ENCODE peak calls at places on chromosomes 16 and 17, in seven cellular contexts. W is aorta, J is right cardiac atrium, R is ascending aorta, T is stomach, O is fibroblast of lung, G is thyroid gland. B is an unnamed sample. For H3K27me3 and H3K9me3, the result is how much of the 10 kb centered on the place peaks cover.

GRCh38 chr17:56830726-56831363 is 2.9 kb downstream of the C17orf67 start:
- DNase-seq in W (no peak), J (no peak), R (no peak), T (no peak), O (no peak), G (no peak), B (no peak)

GRCh38 chr16:4323071-4323844 is 7.4 kb downstream of the GLIS2 start:
- DNase-seq in W (peak), J (peak), R (no peak), T (peak), O (no peak), G (peak), B (no peak)

GRCh38 chr17:42456223-42457106 is 2.2 kb upstream of the ATP6V0A1 start:
- DNase-seq in W (no peak), J (no peak), R (no peak), T (no peak), O (peak), G (peak), B (peak)

GRCh38 chr16:80174416-80174815 is 366.4 kb upstream of the DYNLRB2 start:
- DNase-seq in W (no peak), J (no peak), R (no peak), T (no peak), O (peak), G (no peak), B (no peak)

GRCh38 chr16:28317040-28317880 is 24.9 kb downstream of the SBK1 start:
- DNase-seq in W (peak), J (peak), R (no peak), T (peak), O (peak), G (peak), B (peak)

GRCh38 chr17:57408064-57408811 is 151.9 kb downstream of the MSI2 start:
- DNase-seq in W (no peak), J (no peak), R (no peak), T (no peak), O (peak), G (no peak), B (no peak)

GRCh38 chr17:38789185-38789584 is 10.2 kb downstream of the PIP4K2B start:
- DNase-seq in W (no peak), J (no peak), R (no peak), T (no peak), O (no peak), G (no peak), B (no peak)

GRCh38 chr16:50593410-50594139 is 45.4 kb downstream of the NKD1 start:
- DNase-seq in W (peak), J (no peak), R (no peak), T (no peak), O (no peak), G (no peak), B (no peak)

GRCh38 chr17:76014925-76015261 is 12.2 kb downstream of the EVPL start:
- DNase-seq in W (no peak), J (peak), R (no peak), T (peak), O (no peak), G (no peak), B (no peak)

GRCh38 chr17:76840443-76840767 is 27.8 kb upstream of the MGAT5B start:
- DNase-seq in W (no peak), J (no peak), R (no peak), T (no peak), O (no peak), G (no peak), B (no peak)

GRCh38 chr16:7399296-7399695 is 66.7 kb downstream of the RBFOX1 start:
- DNase-seq in W (no peak), J (no peak), R (no peak), T (no peak), O (no peak), G (no peak), B (no peak)

GRCh38 chr17:82655523-82655922 is 7.3 kb upstream of the WDR45B start:
- DNase-seq in W (peak), J (no peak), R (no peak), T (peak), O (no peak), G (no peak), B (no peak)

GRCh38 chr17:3471599-3471998 is at the start of gene SPATA22:
- DNase-seq in W (no peak), J (no peak), R (no peak), T (no peak), O (no peak), G (no peak), B (no peak)

GRCh38 chr16:4935231-4935855 is 1.6 kb downstream of the PPL start:
- DNase-seq in W (peak), J (peak), R (peak), T (peak), O (no peak), G (peak), B (no peak)

GRCh38 chr17:13735861-13736260 is 134.1 kb upstream of the HS3ST3A1 start:
- DNase-seq in W (no peak), J (no peak), R (no peak), T (no peak), O (no peak), G (no peak), B (no peak)

GRCh38 chr16:4261557-4262172 is 11.2 kb downstream of the TFAP4 start:
- DNase-seq in W (no peak), J (peak), R (no peak), T (no peak), O (peak), G (peak), B (no peak)

GRCh38 chr16:68873635-68874471 is 30.5 kb downstream of the TANGO6 start:
- DNase-seq in W (no peak), J (no peak), R (no peak), T (no peak), O (no peak), G (no peak), B (no peak)

GRCh38 chr16:1749152-1750117 is 21.9 kb downstream of the NME3 start:
- DNase-seq in W (no peak), J (no peak), R (no peak), T (no peak), O (peak), G (no peak), B (no peak)

GRCh38 chr17:55056530-55056929 is 88.0 kb downstream of the STXBP4 start:
- DNase-seq in W (no peak), J (no peak), R (no peak), T (peak), O (peak), G (peak), B (no peak)

GRCh38 chr16:11076259-11077018 is 132.1 kb downstream of the CLEC16A start:
- DNase-seq in W (peak), J (peak), R (no peak), T (no peak), O (no peak), G (no peak), B (no peak)

GRCh38 chr16:23482778-23483177 is 27.5 kb downstream of the GGA2 start:
- DNase-seq in W (peak), J (no peak), R (no peak), T (no peak), O (no peak), G (no peak), B (no peak)

GRCh38 chr17:28473542-28473941 is at the start of gene SLC13A2:
- DNase-seq in W (no peak), J (no peak), R (peak), T (peak), O (no peak), G (no peak), B (no peak)

GRCh38 chr17:29155235-29155965 is 24.8 kb downstream of the MYO18A start:
- DNase-seq in W (peak), J (peak), R (peak), T (peak), O (peak), G (no peak), B (peak)

GRCh38 chr17:55577011-55577586 is 65.8 kb upstream of the SMIM36 start:
- DNase-seq in W (peak), J (peak), R (peak), T (no peak), O (peak), G (peak), B (peak)

GRCh38 chr17:82400206-82400605 is 17.9 kb upstream of the HEXD start:
- DNase-seq in W (no peak), J (peak), R (no peak), T (no peak), O (no peak), G (no peak), B (no peak)

GRCh38 chr17:44906010-44906646 is 6.9 kb upstream of the EFTUD2 start:
- DNase-seq in W (peak), J (peak), R (no peak), T (no peak), O (peak), G (no peak), B (no peak)

GRCh38 chr17:65496801-65497200 is 64.6 kb downstream of the AXIN2 start:
- DNase-seq in W (no peak), J (no peak), R (peak), T (no peak), O (no peak), G (no peak), B (no peak)

GRCh38 chr17:19354123-19354522 is 8.4 kb downstream of the B9D1 start:
- DNase-seq in W (no peak), J (no peak), R (no peak), T (no peak), O (peak), G (no peak), B (no peak)

GRCh38 chr17:12536021-12536420 is 129.7 kb upstream of the MYOCD start:
- DNase-seq in W (no peak), J (no peak), R (no peak), T (peak), O (no peak), G (no peak), B (no peak)

GRCh38 chr16:73697336-73697735 is 599.3 kb upstream of the PSMD7 start:
- DNase-seq in W (no peak), J (no peak), R (no peak), T (no peak), O (no peak), G (no peak), B (no peak)

GRCh38 chr17:55576237-55576998 is 65.2 kb upstream of the SMIM36 start:
- DNase-seq in W (peak), J (peak), R (no peak), T (no peak), O (peak), G (no peak), B (no peak)

GRCh38 chr16:9311303-9311954 is 220.0 kb downstream of the HAPSTR1 start:
- DNase-seq in W (no peak), J (no peak), R (no peak), T (no peak), O (no peak), G (no peak), B (no peak)

GRCh38 chr17:44610871-44611270 is 45.4 kb upstream of the MEIOC start:
- DNase-seq in W (no peak), J (no peak), R (no peak), T (no peak), O (peak), G (no peak), B (no peak)

GRCh38 chr16:78368121-78369102 is 269.0 kb downstream of the WWOX start:
- DNase-seq in W (no peak), J (no peak), R (no peak), T (no peak), O (no peak), G (no peak), B (no peak)

GRCh38 chr17:43578699-43579569 is 32.8 kb upstream of the ETV4 start:
- DNase-seq in W (peak), J (peak), R (no peak), T (no peak), O (peak), G (no peak), B (peak)

GRCh38 chr17:76554131-76554530 is 14.3 kb downstream of the PRCD start:
- DNase-seq in W (no peak), J (peak), R (no peak), T (peak), O (no peak), G (peak), B (no peak)

GRCh38 chr16:58087209-58087913 is 41.8 kb downstream of the CFAP20 start:
- DNase-seq in W (no peak), J (no peak), R (no peak), T (no peak), O (no peak), G (no peak), B (no peak)

GRCh38 chr17:48647964-48648245 is 21.7 kb upstream of the HOXB9 start:
- DNase-seq in W (no peak), J (no peak), R (no peak), T (no peak), O (no peak), G (no peak), B (no peak)
- H3K27me3 ChIP-seq in W (under half), J (under half), R (under half), T (half or more), O (under half), G (under half), B (under half)

GRCh38 chr16:31916056-31916488 is 42.5 kb downstream of the ZNF267 start:
- DNase-seq in W (no peak), J (no peak), R (no peak), T (no peak), O (no peak), G (no peak), B (no peak)

GRCh38 chr16:31920373-31920772 is 46.8 kb downstream of the ZNF267 start:
- DNase-seq in W (no peak), J (no peak), R (no peak), T (no peak), O (no peak), G (no peak), B (no peak)
- H3K9me3 ChIP-seq in W (under half), J (under half), R (half or more), T (half or more), O (under half), G (under half), B (half or more)

DNA sequence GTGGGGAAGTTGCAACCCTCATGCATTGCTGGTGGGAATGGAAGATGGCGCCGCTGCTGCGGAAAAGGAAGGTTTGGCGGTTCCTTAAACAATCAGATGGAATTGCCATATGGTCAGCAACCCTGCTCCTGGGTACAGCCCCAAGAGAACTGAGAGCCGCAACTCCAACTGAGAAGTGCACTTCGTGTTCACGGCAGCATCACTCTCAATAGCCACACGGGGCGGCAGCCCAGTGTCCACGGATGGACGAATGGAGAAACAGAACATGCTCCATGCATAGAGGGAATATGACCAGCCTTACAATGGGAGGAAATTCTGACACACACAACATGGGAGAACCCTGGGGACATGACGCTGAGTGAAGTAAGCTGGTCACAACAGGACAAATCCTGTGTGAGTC is 193.3 kb downstream of the RBFOX3 start:
- DNase-seq in W (no peak), J (no peak), R (no peak), T (no peak), O (no peak), G (no peak), B (no peak)
- H3K27me3 ChIP-seq in W (under half), J (under half), R (under half), T (half or more), O (under half), G (under half), B (under half)

DNA sequence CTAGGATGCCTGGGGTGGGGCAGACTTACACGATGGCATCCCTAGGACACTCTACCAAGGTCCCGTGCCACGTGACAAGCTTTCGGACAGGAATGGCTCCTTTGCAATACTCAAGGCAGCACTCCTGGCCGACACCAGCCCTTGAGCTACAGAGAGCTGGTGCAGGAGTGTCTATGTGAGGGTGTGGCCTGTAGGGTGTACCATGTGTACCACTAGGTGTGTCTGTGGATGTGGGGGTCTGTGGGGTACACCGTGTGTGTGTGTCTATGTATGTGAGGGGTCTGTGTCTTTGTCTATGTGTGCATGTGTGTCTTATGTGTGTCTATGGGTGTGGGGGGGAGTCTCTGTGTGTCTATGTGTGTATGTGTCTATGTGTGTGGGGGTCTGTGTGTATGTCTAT is 1.9 kb upstream of the TLE7 start:
- DNase-seq in W (no peak), J (no peak), R (no peak), T (no peak), O (no peak), G (no peak), B (no peak)
- H3K9me3 ChIP-seq in W (under half), J (under half), R (under half), T (half or more), O (under half), G (under half), B (under half)

DNA sequence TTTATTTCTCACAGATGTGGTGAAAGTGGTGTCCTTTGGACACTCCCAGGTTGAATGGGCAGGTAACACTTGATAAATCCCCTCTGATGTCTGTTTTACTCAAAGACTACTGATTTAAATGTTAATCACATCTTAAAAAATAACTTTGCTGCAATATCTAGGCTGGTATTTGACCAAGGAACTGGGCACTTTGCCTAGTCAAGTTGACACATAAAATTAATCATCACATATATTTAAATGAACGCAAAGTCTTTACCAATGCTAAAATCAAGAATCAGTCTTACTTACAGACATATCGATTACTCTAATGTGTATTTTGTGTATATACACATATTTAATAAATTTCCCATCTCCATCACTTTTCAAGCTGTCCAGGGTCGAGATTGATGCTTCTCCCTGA is 7.0 kb downstream of the MT2A start:
- DNase-seq in W (no peak), J (no peak), R (no peak), T (no peak), O (peak), G (no peak), B (no peak)
- H3K27me3 ChIP-seq in W (under half), J (under half), R (under half), T (under half), O (under half), G (under half), B (under half)

GRCh38 chr16:31785126-31785525 is 88.5 kb upstream of the ZNF267 start:
- DNase-seq in W (no peak), J (no peak), R (no peak), T (no peak), O (no peak), G (no peak), B (no peak)
- H3K9me3 ChIP-seq in W (under half), J (under half), R (under half), T (half or more), O (under half), G (under half), B (under half)

GRCh38 chr17:67007266-67007665 is 37.1 kb upstream of the CACNG1 start:
- DNase-seq in W (no peak), J (no peak), R (no peak), T (no peak), O (no peak), G (no peak), B (no peak)
- H3K27me3 ChIP-seq in W (under half), J (under half), R (under half), T (under half), O (under half), G (under half), B (under half)